ENCODE peak calls at places on chromosome 17, in nine cellular contexts. I is body of pancreas, N is adrenal gland, V is IMR-90, D is breast epithelium, P is heart left ventricle, Q is GM12878, L is spleen, K is uterus. Y is an unnamed sample. For H3K4me1, the result is how much of the 10 kb centered on the place peaks cover.

GRCh38 chr17:28878158-28878910 is 19.2 kb downstream of the FLOT2 start:
- DNase-seq in I (no peak), N (no peak), V (no peak), D (no peak), P (no peak), Q (no peak), L (no peak), K (no peak), Y (no peak)

GRCh38 chr17:52136173-52136572 is 22.3 kb downstream of the CA10 start:
- DNase-seq in I (no peak), N (no peak), V (no peak), D (no peak), P (no peak), Q (no peak), L (no peak), K (no peak), Y (no peak)

GRCh38 chr17:61015966-61016365 is 338.3 kb downstream of the BCAS3 start:
- DNase-seq in I (no peak), N (no peak), V (no peak), D (no peak), P (no peak), Q (no peak), L (no peak), K (no peak), Y (no peak)

GRCh38 chr17:65634533-65634932 is 73.1 kb upstream of the AXIN2 start:
- DNase-seq in I (peak), N (no peak), V (no peak), D (no peak), P (no peak), Q (no peak), L (no peak), K (no peak), Y (no peak)

GRCh38 chr17:73947281-73947975 is 256.1 kb upstream of the RPL38 start:
- DNase-seq in I (peak), N (no peak), V (no peak), D (no peak), P (no peak), Q (no peak), L (no peak), K (no peak), Y (no peak)

GRCh38 chr17:1629647-1630310 is 1.1 kb upstream of the SLC43A2 start:
- DNase-seq in I (peak), N (peak), V (peak), D (peak), P (no peak), Q (no peak), L (peak), K (no peak), Y (no peak)

GRCh38 chr17:27950995-27951394 is 57.8 kb upstream of the LYRM9 start:
- DNase-seq in I (no peak), N (no peak), V (no peak), D (no peak), P (no peak), Q (no peak), L (no peak), K (no peak), Y (no peak)

GRCh38 chr17:43468746-43469544 is 14.8 kb upstream of the DHX8 start:
- DNase-seq in I (no peak), N (no peak), V (peak), D (no peak), P (no peak), Q (no peak), L (no peak), K (no peak), Y (no peak)

GRCh38 chr17:52410781-52411180 is 252.3 kb upstream of the CA10 start:
- DNase-seq in I (no peak), N (no peak), V (no peak), D (no peak), P (no peak), Q (no peak), L (no peak), K (no peak), Y (no peak)

GRCh38 chr17:34561328-34561727 is 18.1 kb upstream of the TMEM132E start:
- DNase-seq in I (no peak), N (no peak), V (no peak), D (no peak), P (no peak), Q (no peak), L (no peak), K (no peak), Y (no peak)

GRCh38 chr17:83192161-83192788 is 112.9 kb downstream of the METRNL start:
- DNase-seq in I (peak), N (no peak), V (peak), D (peak), P (peak), Q (no peak), L (peak), K (peak), Y (peak)

GRCh38 chr17:81935709-81936084 is 1.4 kb downstream of the PYCR1 start:
- DNase-seq in I (no peak), N (no peak), V (no peak), D (no peak), P (no peak), Q (no peak), L (no peak), K (no peak), Y (no peak)

GRCh38 chr17:2058521-2059124 is 3.7 kb downstream of the HIC1 start:
- DNase-seq in I (peak), N (peak), V (peak), D (no peak), P (peak), Q (no peak), L (peak), K (peak), Y (peak)

GRCh38 chr17:4477286-4477791 is 21.3 kb upstream of the SPNS2 start:
- DNase-seq in I (no peak), N (no peak), V (no peak), D (no peak), P (no peak), Q (no peak), L (no peak), K (no peak), Y (no peak)

GRCh38 chr17:9074106-9074505 is 52.8 kb downstream of the NTN1 start:
- DNase-seq in I (no peak), N (no peak), V (no peak), D (no peak), P (no peak), Q (no peak), L (no peak), K (no peak), Y (no peak)

GRCh38 chr17:27956601-27957445 is 63.7 kb upstream of the LYRM9 start:
- DNase-seq in I (peak), N (no peak), V (peak), D (peak), P (no peak), Q (no peak), L (no peak), K (no peak), Y (no peak)

GRCh38 chr17:78278139-78278741 is 46.8 kb downstream of the TMEM235 start:
- DNase-seq in I (no peak), N (no peak), V (no peak), D (no peak), P (no peak), Q (no peak), L (no peak), K (no peak), Y (no peak)

GRCh38 chr17:51147641-51148040 is 5.7 kb upstream of the NME1 start:
- DNase-seq in I (no peak), N (no peak), V (peak), D (no peak), P (no peak), Q (no peak), L (no peak), K (no peak), Y (no peak)

GRCh38 chr17:5694507-5694906 is 110.2 kb upstream of the NLRP1 start:
- DNase-seq in I (no peak), N (no peak), V (no peak), D (no peak), P (no peak), Q (no peak), L (no peak), K (no peak), Y (no peak)

GRCh38 chr17:79824234-79824633 is 15.0 kb downstream of the CBX4 start:
- DNase-seq in I (no peak), N (no peak), V (no peak), D (no peak), P (no peak), Q (no peak), L (no peak), K (no peak), Y (no peak)

GRCh38 chr17:77770331-77771105 is 188.0 kb upstream of the TNRC6C start:
- DNase-seq in I (no peak), N (no peak), V (peak), D (no peak), P (peak), Q (no peak), L (no peak), K (no peak), Y (no peak)

GRCh38 chr17:35073991-35074627 is 10.6 kb upstream of the RFFL start:
- DNase-seq in I (no peak), N (no peak), V (no peak), D (no peak), P (no peak), Q (no peak), L (no peak), K (no peak), Y (no peak)

GRCh38 chr17:71180801-71181385 is 939.9 kb upstream of the SOX9 start:
- DNase-seq in I (peak), N (no peak), V (peak), D (no peak), P (no peak), Q (no peak), L (no peak), K (no peak), Y (no peak)

GRCh38 chr17:80446645-80447405 is 29.6 kb downstream of the NPTX1 start:
- DNase-seq in I (peak), N (peak), V (peak), D (no peak), P (no peak), Q (no peak), L (no peak), K (no peak), Y (no peak)

GRCh38 chr17:37430051-37430591 is 23.4 kb downstream of the TADA2A start:
- DNase-seq in I (no peak), N (no peak), V (peak), D (no peak), P (no peak), Q (no peak), L (no peak), K (no peak), Y (no peak)

GRCh38 chr17:47961406-47961805 is 3.7 kb upstream of the PRR15L start:
- DNase-seq in I (no peak), N (no peak), V (no peak), D (no peak), P (no peak), Q (no peak), L (no peak), K (no peak), Y (no peak)

GRCh38 chr17:77208217-77208808 is 67.5 kb downstream of the SEC14L1 start:
- DNase-seq in I (peak), N (peak), V (peak), D (no peak), P (peak), Q (no peak), L (no peak), K (peak), Y (peak)

GRCh38 chr17:21374455-21375161 is 1.5 kb upstream of the KCNJ12 start:
- DNase-seq in I (no peak), N (no peak), V (no peak), D (no peak), P (no peak), Q (no peak), L (no peak), K (no peak), Y (no peak)

GRCh38 chr17:49756323-49756722 is 7.6 kb downstream of the FAM117A start:
- DNase-seq in I (no peak), N (no peak), V (no peak), D (no peak), P (no peak), Q (no peak), L (no peak), K (no peak), Y (no peak)

GRCh38 chr17:4708436-4708835 is 2.0 kb upstream of the ARRB2 start:
- DNase-seq in I (peak), N (no peak), V (no peak), D (no peak), P (no peak), Q (no peak), L (no peak), K (no peak), Y (peak)

GRCh38 chr17:15232517-15232915 is 32.6 kb downstream of the PMP22 start:
- DNase-seq in I (no peak), N (no peak), V (no peak), D (no peak), P (peak), Q (no peak), L (no peak), K (no peak), Y (no peak)

GRCh38 chr17:55561316-55561972 is 50.2 kb upstream of the SMIM36 start:
- DNase-seq in I (no peak), N (no peak), V (no peak), D (no peak), P (no peak), Q (no peak), L (no peak), K (no peak), Y (no peak)

GRCh38 chr17:55555772-55556171 is 44.5 kb upstream of the SMIM36 start:
- DNase-seq in I (no peak), N (no peak), V (no peak), D (no peak), P (no peak), Q (no peak), L (no peak), K (no peak), Y (no peak)
- H3K4me1 ChIP-seq in I (under half), N (under half), V (under half), D (under half), P (under half), Q (under half), L (under half), K (under half), Y (under half)

GRCh38 chr17:59106463-59107305 is at the start of gene TRIM37:
- DNase-seq in I (peak), N (peak), V (peak), D (peak), P (peak), Q (peak), L (peak), K (peak), Y (peak)
- TF ChIP-seq POLR2A in I (peak), N (peak), V (peak), D (no peak), P (no peak), Q (peak), L (peak), K (peak), Y (no peak)

DNA sequence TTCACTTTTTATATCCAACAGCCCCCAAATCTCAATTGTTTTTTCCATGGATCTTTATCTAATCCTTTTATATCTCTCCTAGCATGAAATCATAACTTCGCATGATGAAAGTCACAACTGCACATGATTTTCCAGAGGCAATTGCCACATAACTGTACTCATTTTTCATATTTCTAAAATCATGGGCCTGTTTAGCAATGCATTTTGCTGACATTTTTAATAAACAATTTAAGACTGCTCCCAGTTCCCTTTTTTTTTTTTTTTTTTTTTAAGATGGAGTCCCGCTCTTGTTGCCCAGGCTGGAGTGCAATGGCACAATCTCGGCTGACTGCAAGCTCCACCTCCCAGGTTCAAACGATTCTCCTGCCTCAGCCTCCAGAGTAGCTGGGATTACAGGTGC is 83.5 kb downstream of the VMP1 start:
- DNase-seq in I (no peak), N (no peak), V (no peak), D (no peak), P (no peak), Q (no peak), L (no peak), K (no peak), Y (no peak)
- H3K4me1 ChIP-seq in I (under half), N (under half), V (under half), D (under half), P (half or more), Q (under half), L (under half), K (under half), Y (under half)

DNA sequence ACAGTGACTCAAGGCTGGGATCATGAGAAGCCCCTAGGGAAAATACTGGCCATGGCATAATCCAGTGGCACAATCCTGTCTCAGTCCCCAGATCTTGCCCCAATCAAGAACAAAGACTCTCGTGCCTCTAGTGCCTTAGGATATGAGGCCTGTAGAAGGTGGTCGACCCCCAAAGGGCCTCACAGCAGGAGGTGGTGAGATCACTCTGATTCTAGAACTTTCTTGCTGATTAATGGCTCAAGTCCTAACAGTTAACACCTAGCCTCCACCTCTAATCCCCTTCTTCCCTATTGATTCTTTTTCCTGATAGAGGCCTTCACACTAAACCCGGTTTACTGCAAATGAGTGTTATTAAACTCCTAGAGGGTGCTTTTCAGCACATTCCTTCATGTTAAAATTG is 176.8 kb downstream of the CCDC182 start:
- DNase-seq in I (no peak), N (no peak), V (no peak), D (no peak), P (no peak), Q (no peak), L (no peak), K (no peak), Y (no peak)
- TF ChIP-seq POLR2A in I (no peak), N (no peak), V (no peak), D (no peak), P (no peak), Q (no peak), L (no peak), K (no peak), Y (no peak)

GRCh38 chr17:19387921-19388521 is 1.0 kb upstream of the MFAP4 start:
- DNase-seq in I (peak), N (no peak), V (peak), D (peak), P (no peak), Q (no peak), L (peak), K (no peak), Y (no peak)
- H3K4me1 ChIP-seq in I (under half), N (under half), V (under half), D (under half), P (half or more), Q (under half), L (under half), K (under half), Y (half or more)

GRCh38 chr17:63702223-63702577 is 2.3 kb upstream of the LIMD2 start:
- DNase-seq in I (no peak), N (no peak), V (no peak), D (no peak), P (no peak), Q (no peak), L (peak), K (no peak), Y (peak)
- TF ChIP-seq POLR2A in I (no peak), N (no peak), V (no peak), D (no peak), P (no peak), Q (peak), L (no peak), K (no peak), Y (no peak)

DNA sequence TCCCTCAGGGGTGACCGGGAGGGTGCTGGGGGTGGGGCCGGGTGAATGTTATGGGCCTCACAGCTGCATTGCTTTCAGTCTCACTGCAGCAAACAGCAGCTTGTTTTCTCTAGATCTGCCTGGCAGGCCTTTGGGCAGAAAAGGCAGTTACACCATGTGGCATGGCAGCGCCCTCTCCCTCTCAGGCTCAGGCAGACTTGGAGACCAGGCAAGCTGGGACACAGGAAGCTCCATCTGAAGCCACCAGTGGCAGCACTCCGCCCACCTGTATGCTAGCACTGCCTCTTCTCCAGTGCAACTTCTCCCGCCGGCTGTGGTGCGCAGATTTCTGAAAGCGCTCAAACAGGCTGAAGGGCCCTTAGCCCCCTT is 66.4 kb downstream of the MPRIP start:
- DNase-seq in I (peak), N (no peak), V (no peak), D (peak), P (no peak), Q (no peak), L (no peak), K (no peak), Y (no peak)
- H3K4me1 ChIP-seq in I (half or more), N (under half), V (under half), D (under half), P (half or more), Q (under half), L (half or more), K (under half), Y (half or more)

GRCh38 chr17:68599091-68599872 is 1.9 kb downstream of the FAM20A start:
- DNase-seq in I (no peak), N (no peak), V (no peak), D (no peak), P (no peak), Q (no peak), L (no peak), K (peak), Y (peak)
- TF ChIP-seq POLR2A in I (no peak), N (no peak), V (no peak), D (no peak), P (no peak), Q (no peak), L (no peak), K (no peak), Y (no peak)

DNA sequence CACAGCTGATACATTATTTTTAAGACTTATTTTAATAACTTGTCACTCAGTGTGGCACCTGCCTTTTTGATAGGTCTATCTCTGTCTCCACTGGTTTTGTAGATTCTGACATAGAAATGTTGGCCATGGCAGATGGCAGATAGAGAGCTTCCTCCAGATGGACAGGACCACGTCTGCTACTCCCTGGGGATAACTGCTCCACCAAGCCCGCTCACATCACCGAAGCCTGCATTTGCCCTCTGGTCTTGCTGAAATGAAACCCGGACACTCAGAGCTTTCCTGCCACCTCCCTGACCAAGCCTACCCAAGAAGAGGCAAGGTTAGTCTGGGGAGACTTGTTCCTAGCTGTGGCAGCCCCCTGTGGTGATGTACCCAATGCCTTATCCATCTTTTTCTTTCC is 16.4 kb upstream of the HAP1 start:
- DNase-seq in I (no peak), N (no peak), V (no peak), D (no peak), P (no peak), Q (no peak), L (no peak), K (no peak), Y (no peak)
- H3K4me1 ChIP-seq in I (under half), N (under half), V (under half), D (under half), P (under half), Q (under half), L (under half), K (under half), Y (under half)

GRCh38 chr17:39730095-39730921 is at the start of gene MIEN1:
- DNase-seq in I (peak), N (peak), V (peak), D (peak), P (peak), Q (peak), L (peak), K (peak), Y (peak)
- TF ChIP-seq POLR2A in I (peak), N (peak), V (peak), D (peak), P (peak), Q (peak), L (peak), K (peak), Y (no peak)

Y was measured in testis.